ENCODE peak calls at places on chromosomes 7 and 10, in four cellular contexts. B is HepG2, Q is A549, H is K562. E is an unnamed sample.

GRCh38 chr7:115125312-115125711 is 203.4 kb downstream of the MDFIC start:
- DNase-seq in B (no peak), Q (no peak), H (no peak), E (no peak)

GRCh38 chr10:49272251-49273081 is 26.5 kb upstream of the C10orf71 start:
- DNase-seq in B (no peak), Q (no peak), H (no peak), E (no peak)

GRCh38 chr10:113133497-113133896 is 183.4 kb downstream of the TCF7L2 start:
- DNase-seq in B (no peak), Q (peak; percentile 43), H (no peak), E (no peak)

GRCh38 chr10:56327117-56327516 is 33.9 kb downstream of the ZWINT start:
- DNase-seq in B (no peak), Q (no peak), H (no peak), E (no peak)

GRCh38 chr10:22765660-22766547 is 51.5 kb upstream of the PIP4K2A start:
- DNase-seq in B (no peak), Q (no peak), H (no peak), E (no peak)

GRCh38 chr7:136912339-136912738 is 43.9 kb downstream of the CHRM2 start:
- DNase-seq in B (no peak), Q (no peak), H (no peak), E (no peak)

GRCh38 chr10:75108684-75109458 is 2.6 kb upstream of the SAMD8 start:
- DNase-seq in B (peak; percentile 58), Q (peak; percentile 61), H (peak; percentile 84), E (peak; percentile 80)

GRCh38 chr10:116828121-116828520 is 21.2 kb upstream of the ENO4 start:
- DNase-seq in B (no peak), Q (no peak), H (no peak), E (no peak)

GRCh38 chr7:33917661-33918060 is 12.3 kb downstream of the BMPER start:
- DNase-seq in B (no peak), Q (no peak), H (no peak), E (no peak)

GRCh38 chr10:97771913-97772823 is at the start of gene SFRP5:
- DNase-seq in B (no peak), Q (no peak), H (peak; percentile 72), E (peak; percentile 42)

GRCh38 chr7:64882341-64883112 is 20.5 kb upstream of the ZNF273 start:
- DNase-seq in B (no peak), Q (no peak), H (no peak), E (no peak)

GRCh38 chr10:117616179-117616578 is 73.6 kb downstream of the EMX2 start:
- DNase-seq in B (no peak), Q (no peak), H (no peak), E (no peak)

GRCh38 chr7:64180989-64181388 is 26.0 kb upstream of the ZNF735 start:
- DNase-seq in B (no peak), Q (peak; percentile 6), H (peak; percentile 21), E (no peak)

GRCh38 chr10:87816163-87816841 is 1.7 kb downstream of the ATAD1 start:
- DNase-seq in B (no peak), Q (no peak), H (no peak), E (no peak)

GRCh38 chr10:29228586-29228985 is 60.3 kb upstream of the LYZL1 start:
- DNase-seq in B (no peak), Q (no peak), H (no peak), E (no peak)

GRCh38 chr7:88789480-88790064 is 6.0 kb downstream of the TEX47 start:
- DNase-seq in B (no peak), Q (peak; percentile 27), H (no peak), E (no peak)

DNA sequence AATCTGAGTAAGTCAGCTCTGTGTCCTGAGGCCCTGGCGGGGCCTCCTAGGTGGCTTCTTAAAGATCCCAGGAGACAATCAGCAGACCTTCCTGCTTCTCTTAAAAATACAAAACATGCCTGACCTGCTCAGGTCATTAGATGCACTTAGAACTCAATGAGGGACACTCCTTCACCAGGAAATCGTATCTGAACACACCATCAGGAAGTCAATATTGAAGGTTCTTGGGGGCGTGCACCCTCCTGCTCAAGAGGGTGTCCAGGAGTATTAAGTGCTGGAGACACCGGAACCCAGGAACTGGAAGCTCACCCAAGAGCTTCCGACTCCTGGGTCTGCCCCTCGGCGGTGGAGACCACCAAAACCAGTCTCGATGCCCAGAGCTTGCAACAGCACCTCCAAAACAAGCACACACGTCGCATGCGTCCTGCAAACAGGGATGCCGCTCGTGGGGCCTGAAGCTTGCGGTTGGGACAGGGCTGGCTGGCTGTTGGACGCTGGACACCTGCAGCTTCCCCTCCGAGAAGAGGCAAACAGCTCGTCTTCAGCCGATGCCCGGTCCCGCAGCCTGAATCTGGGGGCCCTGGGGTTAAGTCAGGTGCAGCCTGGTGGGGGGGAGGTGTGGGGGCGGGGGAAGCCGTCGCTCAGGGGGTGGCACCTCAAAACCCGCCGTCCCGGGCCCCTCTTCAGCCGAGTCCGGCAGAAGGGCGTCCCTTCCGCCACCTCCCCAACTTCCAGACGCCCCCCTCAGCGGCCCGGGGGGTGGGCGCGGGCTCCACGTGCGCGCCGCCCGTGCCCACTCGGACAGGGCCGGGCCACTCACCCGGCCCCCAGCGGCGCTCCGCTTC is 722 bp downstream of the RAPGEF5 start:
- DNase-seq in B (peak; percentile 28), Q (no peak), H (no peak), E (peak; percentile 31)
- TF ChIP-seq NR3C1 in B (no peak), Q (no peak), H (no peak), E (no peak)

DNA sequence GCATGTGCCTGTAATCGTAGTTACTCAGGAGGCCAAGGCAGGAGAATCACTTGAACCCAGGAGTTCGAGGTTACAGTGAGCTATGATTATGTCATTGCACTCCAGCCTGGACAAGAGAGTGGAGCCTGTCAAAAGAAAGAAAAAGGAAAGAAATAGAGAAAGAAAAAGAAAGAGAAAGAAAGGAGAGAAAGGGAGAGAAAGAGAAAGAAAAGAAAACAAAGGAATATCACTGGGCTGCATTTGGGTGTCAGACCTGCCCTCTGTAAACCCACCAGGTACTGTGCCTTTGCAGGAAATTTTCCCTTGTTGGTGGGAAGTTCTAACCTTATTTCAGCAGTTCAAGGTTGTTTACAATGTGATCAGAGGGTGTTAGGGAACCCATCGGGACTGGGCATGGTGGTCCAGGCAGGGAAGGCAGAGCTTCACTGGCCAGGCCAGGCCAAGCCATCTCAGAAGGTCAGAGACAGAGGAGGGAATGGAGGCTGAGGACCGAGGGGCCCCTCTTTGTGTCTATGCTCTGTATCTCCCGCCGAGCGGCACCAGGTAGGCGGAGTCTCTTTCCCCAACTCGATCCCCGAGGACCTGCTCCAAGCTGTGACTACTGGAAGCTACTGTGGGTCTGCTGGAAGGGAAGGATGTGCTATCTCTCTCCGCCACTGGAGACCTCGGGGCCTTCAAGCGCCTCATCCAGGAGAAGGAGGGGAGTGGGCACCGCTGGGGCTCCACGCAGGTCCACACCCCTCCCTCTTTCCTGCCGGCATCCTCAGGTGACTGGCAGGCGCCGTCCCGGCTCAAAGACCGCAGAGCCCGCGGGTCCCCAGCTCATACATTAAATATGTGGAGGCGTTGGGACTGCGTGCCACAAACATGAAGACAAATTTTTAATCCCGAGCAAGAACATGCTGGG is 15.2 kb upstream of the KAZALD1 start:
- DNase-seq in B (no peak), Q (no peak), H (no peak), E (peak; percentile 59)
- TF ChIP-seq NR3C1 in B (no peak), Q (no peak), H (no peak), E (no peak)

GRCh38 chr10:13823046-13823711 is 236.4 kb downstream of the PRPF18 start:
- DNase-seq in B (no peak), Q (no peak), H (no peak), E (peak; percentile 53)
- TF ChIP-seq NR3C1 in B (no peak), Q (no peak), H (no peak), E (no peak)

GRCh38 chr10:62393237-62393636 is 19.1 kb downstream of the ZNF365 start:
- DNase-seq in B (no peak), Q (no peak), H (no peak), E (no peak)
- TF ChIP-seq NR3C1 in B (no peak), Q (no peak), H (no peak), E (no peak)

DNA sequence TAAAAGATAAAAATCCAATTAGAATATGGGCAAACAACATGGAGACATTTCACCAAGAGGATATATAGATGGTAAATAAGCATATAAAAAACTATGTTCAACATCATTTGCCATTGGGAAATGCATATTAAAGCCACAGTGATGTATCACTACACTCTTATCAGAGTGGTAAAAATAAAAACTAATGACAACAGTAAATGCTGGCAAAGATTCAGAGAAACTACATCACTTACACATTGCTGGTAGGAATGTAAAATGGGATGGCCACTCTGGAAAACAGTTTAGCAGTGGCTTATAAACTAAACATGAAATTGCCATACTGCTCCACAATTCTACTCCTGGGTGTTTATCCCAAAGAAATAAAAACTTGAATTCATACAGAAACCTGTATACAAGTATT is 59.2 kb downstream of the CROT start:
- DNase-seq in B (no peak), Q (no peak), H (no peak), E (no peak)
- TF ChIP-seq NR3C1 in B (no peak), Q (no peak), H (no peak), E (no peak)

GRCh38 chr10:79148452-79149344 is 79.9 kb downstream of the ZMIZ1 start:
- DNase-seq in B (no peak), Q (peak; percentile 66), H (peak; percentile 78), E (no peak)
- TF ChIP-seq NR3C1 in B (no peak), Q (no peak), H (no peak), E (no peak)

DNA sequence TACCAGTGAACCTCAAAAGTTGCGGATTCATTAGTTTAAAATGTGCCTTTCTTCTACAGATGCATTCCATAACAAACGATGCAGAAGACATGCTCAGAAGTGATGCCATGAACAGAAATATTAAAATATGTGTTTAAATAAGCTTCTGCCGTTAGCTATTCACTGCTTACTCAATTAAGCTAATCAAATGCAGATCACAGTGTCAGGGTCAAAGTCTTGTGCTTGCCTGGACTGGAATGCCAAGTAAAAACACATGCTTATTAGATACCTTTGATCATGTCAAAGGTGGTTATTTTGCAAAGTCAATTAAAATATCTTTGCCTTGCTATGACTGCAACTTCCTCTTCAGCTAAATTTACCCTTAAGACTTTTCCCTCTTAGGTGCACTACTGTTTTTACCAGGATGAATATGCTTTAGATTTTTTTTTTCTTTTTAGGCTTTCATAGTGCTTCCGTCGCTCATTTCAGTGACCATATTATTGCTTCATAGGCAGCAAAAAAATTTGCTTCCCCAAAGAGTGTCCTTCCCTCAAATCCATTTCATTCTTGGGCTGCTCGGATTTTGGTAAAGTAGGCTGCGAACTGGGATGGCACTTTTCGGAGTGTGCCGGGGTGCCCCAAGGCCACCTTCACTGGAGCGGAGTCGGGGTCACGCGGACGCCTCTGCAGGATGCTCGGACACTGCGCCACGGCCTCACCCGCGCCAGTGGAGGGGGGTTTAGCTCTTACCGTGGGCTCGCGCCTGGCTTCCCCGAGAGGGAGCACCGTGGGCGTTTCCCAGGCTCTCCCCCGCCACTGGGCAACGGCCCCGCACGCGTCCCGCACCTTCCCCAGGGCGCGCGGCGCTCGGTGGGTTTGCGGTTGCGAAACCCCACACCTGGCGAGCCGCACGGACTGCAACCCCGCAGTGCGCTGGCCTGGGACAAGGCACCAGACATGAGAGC is 743 bp downstream of the ASB13 start:
- DNase-seq in B (peak; percentile 28), Q (no peak), H (no peak), E (peak; percentile 22)
- TF ChIP-seq NR3C1 in B (no peak), Q (no peak), H (no peak), E (no peak)

E was measured in WTC11.